ENCODE peak calls at places on chromosomes 2 and 18, in seven cellular contexts. T is neuronal stem cell, G is IMR-90, L is mesendoderm, Y is mesenchymal stem cell, N is H1, V is trophoblast cell. H is an unnamed sample.

GRCh38 chr2:103991591-103991990 is 862.3 kb upstream of the POU3F3 start:
- DNase-seq in G (no peak), V (no peak), Y (no peak), T (no peak), L (peak; percentile 57), N (no peak), H (no peak)

GRCh38 chr18:75041586-75041985 is 167.4 kb downstream of the PTGR3 start:
- DNase-seq in N (no peak), T (no peak), Y (peak; percentile 12), L (no peak), V (no peak), G (peak; percentile 50), H (no peak)

GRCh38 chr2:22035333-22035964 is 911.7 kb downstream of the TDRD15 start:
- DNase-seq in T (no peak), L (no peak), Y (no peak), G (no peak), N (no peak), V (no peak), H (no peak)

GRCh38 chr2:238383135-238383534 is 43.6 kb upstream of the ASB1 start:
- DNase-seq in L (no peak), V (no peak), N (no peak), G (no peak), Y (no peak), T (no peak), H (no peak)

GRCh38 chr18:10197097-10197496 is 257.3 kb upstream of the APCDD1 start:
- DNase-seq in G (no peak), N (no peak), L (no peak), T (no peak), Y (no peak), V (no peak), H (no peak)

GRCh38 chr18:46794607-46795006 is 37.8 kb upstream of the ST8SIA5 start:
- DNase-seq in G (no peak), L (peak; percentile 37), T (no peak), V (no peak), N (no peak), Y (no peak), H (peak; percentile 38)

GRCh38 chr2:397561-398325 is 109.9 kb upstream of the ALKAL2 start:
- DNase-seq in Y (no peak), T (no peak), N (no peak), V (peak; percentile 88), G (no peak), L (no peak), H (no peak)

GRCh38 chr2:216777637-216778273 is 82.1 kb downstream of the TNP1 start:
- DNase-seq in T (peak; percentile 43), N (peak; percentile 58), Y (peak; percentile 77), G (peak; percentile 49), V (peak; percentile 74), L (peak; percentile 96), H (peak; percentile 82)

GRCh38 chr2:39547811-39548719 is 111.0 kb upstream of the MAP4K3 start:
- DNase-seq in T (no peak), N (no peak), V (peak; percentile 94), L (peak; percentile 61), G (peak; percentile 77), Y (peak; percentile 70), H (no peak)

GRCh38 chr2:205293559-205293958 is 388.7 kb upstream of the NRP2 start:
- DNase-seq in V (no peak), L (no peak), Y (no peak), T (no peak), N (no peak), G (no peak), H (no peak)

GRCh38 chr2:210199854-210200253 is 25.4 kb downstream of the ACADL start:
- DNase-seq in T (no peak), V (no peak), Y (no peak), N (no peak), L (no peak), G (no peak), H (no peak)

GRCh38 chr2:121241466-121241865 is 43.5 kb downstream of the TFCP2L1 start:
- DNase-seq in T (no peak), G (no peak), L (no peak), V (no peak), Y (no peak), N (no peak), H (no peak)

GRCh38 chr2:172461591-172462392 is 34.4 kb downstream of the ITGA6 start:
- DNase-seq in L (peak; percentile 76), G (peak; percentile 34), Y (peak; percentile 52), V (peak; percentile 42), T (peak; percentile 53), N (peak; percentile 46), H (peak; percentile 85)

GRCh38 chr2:78202986-78203670 is 681.0 kb upstream of the LRRTM4 start:
- DNase-seq in G (no peak), L (no peak), Y (peak; percentile 3), N (no peak), T (no peak), V (no peak), H (no peak)

GRCh38 chr2:123791716-123792115 is 233.4 kb upstream of the CNTNAP5 start:
- DNase-seq in Y (peak; percentile 6), G (no peak), L (peak; percentile 43), T (no peak), V (no peak), N (no peak), H (no peak)

GRCh38 chr18:62857278-62857976 is 142.1 kb downstream of the PHLPP1 start:
- DNase-seq in T (no peak), N (no peak), G (no peak), Y (no peak), L (no peak), V (no peak), H (no peak)

GRCh38 chr18:12031836-12032235 is 50.5 kb downstream of the IMPA2 start:
- DNase-seq in G (peak; percentile 79), V (no peak), Y (no peak), L (no peak), T (no peak), N (no peak), H (no peak)

GRCh38 chr2:119545076-119545475 is 827 bp downstream of the CFAP221 start:
- DNase-seq in G (no peak), L (no peak), N (no peak), Y (peak; percentile 17), V (no peak), T (no peak), H (no peak)

GRCh38 chr2:186498834-186499233 is 12.8 kb downstream of the ZC3H15 start:
- DNase-seq in V (no peak), G (no peak), Y (no peak), L (no peak), T (no peak), N (no peak), H (no peak)

GRCh38 chr2:197904446-197904845 is 100.1 kb downstream of the PLCL1 start:
- DNase-seq in T (no peak), L (no peak), G (no peak), Y (no peak), N (no peak), V (no peak), H (no peak)

GRCh38 chr2:238351315-238351714 is 31.0 kb downstream of the TRAF3IP1 start:
- DNase-seq in T (no peak), N (no peak), G (no peak), Y (no peak), V (no peak), L (no peak), H (no peak)

DNA sequence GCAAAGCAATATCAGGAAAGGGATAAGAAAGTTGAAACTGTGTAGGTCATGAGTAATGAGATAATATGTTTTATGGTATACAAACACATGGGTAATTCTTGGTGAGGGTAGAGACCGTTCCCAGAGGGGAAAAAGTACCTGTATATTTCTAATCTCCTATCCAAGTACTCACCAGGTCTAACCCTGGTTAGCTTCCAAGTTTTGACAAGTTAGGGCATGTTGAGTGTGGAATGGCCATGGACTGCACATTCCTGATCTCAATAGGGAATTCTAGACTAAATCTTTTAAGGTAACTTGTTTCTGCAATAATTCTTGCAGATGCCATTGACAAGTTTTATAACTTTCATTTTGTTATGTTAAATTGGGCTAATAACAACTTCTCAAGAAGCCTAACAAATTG is 216.6 kb downstream of the SPAG16 start:
- DNase-seq in L (no peak), Y (no peak), N (no peak), G (no peak), V (no peak), T (no peak), H (no peak)
- H3K4me1 ChIP-seq in L (no peaks in the 10 kb centered on the region), Y (no peaks in the 10 kb centered on the region), N (no peaks in the 10 kb centered on the region), G (no peaks in the 10 kb centered on the region), V (peaks cover 11% of the 10 kb centered on the region), T (no peaks in the 10 kb centered on the region), H (no peaks in the 10 kb centered on the region)

GRCh38 chr2:190209579-190209978 is 110.0 kb downstream of the HIBCH start:
- DNase-seq in L (no peak), V (no peak), T (no peak), G (no peak), N (no peak), Y (no peak), H (no peak)
- H3K23ac ChIP-seq in L (no peak overlapping the region), V (no peak overlapping the region), T (no peak overlapping the region), G (no peak overlapping the region), N (no peak overlapping the region), Y (no peak overlapping the region), H (no peak overlapping the region)

GRCh38 chr18:4016391-4017049 is 438.6 kb downstream of the DLGAP1 start:
- DNase-seq in L (peak; percentile 10), T (no peak), N (no peak), G (no peak), Y (no peak), V (peak; percentile 61), H (peak; percentile 26)
- H2BK5ac ChIP-seq in L (no peak overlapping the region), T (no peak overlapping the region), N (no peak overlapping the region), G (no peak overlapping the region), Y (no peak overlapping the region), V (no peak overlapping the region), H (no peak overlapping the region)

GRCh38 chr2:159151198-159152118 is 135.0 kb downstream of the WDSUB1 start:
- DNase-seq in T (no peak), V (no peak), Y (no peak), L (no peak), N (no peak), G (no peak), H (no peak)

GRCh38 chr2:159155315-159155714 is 131.2 kb downstream of the WDSUB1 start:
- DNase-seq in G (no peak), T (no peak), L (peak; percentile 53), Y (no peak), V (peak; percentile 83), N (peak; percentile 31), H (peak; percentile 58)

GRCh38 chr2:159152119-159152778 is 134.3 kb downstream of the WDSUB1 start:
- DNase-seq in V (no peak), G (no peak), L (no peak), Y (no peak), N (no peak), T (no peak), H (no peak)

GRCh38 chr2:159153063-159153462 is 133.4 kb downstream of the WDSUB1 start:
- DNase-seq in G (no peak), N (no peak), L (no peak), Y (peak; percentile 26), V (no peak), T (no peak), H (no peak)

DNA sequence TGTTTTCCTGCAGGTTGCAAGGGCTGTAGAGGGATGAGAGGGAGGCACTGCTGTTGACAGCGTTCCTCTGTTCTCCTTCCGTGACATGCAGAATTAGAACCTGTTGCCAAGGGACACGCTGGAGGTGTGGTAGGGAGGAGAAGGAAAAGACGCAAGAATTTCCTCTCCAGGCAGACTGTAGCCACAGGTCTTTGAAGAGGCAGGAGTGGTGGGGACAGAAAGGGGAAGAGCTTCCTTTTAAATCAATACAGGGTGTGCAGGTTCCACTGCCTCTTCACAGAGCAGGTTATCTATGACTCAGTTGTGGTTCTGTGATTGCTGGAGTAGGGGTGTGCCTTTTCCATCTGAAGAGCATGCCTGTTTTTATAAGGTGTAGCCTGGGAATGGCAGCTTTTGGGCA is 133.0 kb downstream of the WDSUB1 start:
- DNase-seq in G (no peak), T (no peak), L (no peak), Y (no peak), N (no peak), V (no peak), H (no peak)
- H3K4me1 ChIP-seq in G (peaks cover 24% of the 10 kb centered on the region), T (peaks cover 17% of the 10 kb centered on the region), L (no peaks in the 10 kb centered on the region), Y (peaks cover 15% of the 10 kb centered on the region), N (peaks cover 6% of the 10 kb centered on the region), V (peaks cover 42% of the 10 kb centered on the region), H (no peaks in the 10 kb centered on the region)